ENCODE peak calls at places on chromosomes 1 and 21, in four cellular contexts. O is PC-3, D is MM.1S, X is T follicular helper cell. I is an unnamed sample.

GRCh38 chr1:67285780-67286488 is 21.7 kb upstream of the IL12RB2 start:
- DNase-seq in O (peak), D (no peak), X (no peak), I (no peak)

GRCh38 chr1:96722161-96722908 is 751 bp downstream of the PTBP2 start:
- DNase-seq in O (peak), D (peak), X (peak), I (no peak)

GRCh38 chr21:31218830-31219608 is 125.0 kb downstream of the TIAM1 start:
- DNase-seq in O (peak), D (no peak), X (no peak), I (no peak)

GRCh38 chr1:165306543-165307434 is 49.7 kb downstream of the LMX1A start:
- DNase-seq in O (no peak), D (no peak), X (no peak), I (no peak)

GRCh38 chr1:5610432-5610831 is 381.8 kb downstream of the NPHP4 start:
- DNase-seq in O (no peak), D (no peak), X (no peak), I (no peak)

GRCh38 chr21:15236111-15236510 is 171.3 kb upstream of the NRIP1 start:
- DNase-seq in O (no peak), D (no peak), X (no peak), I (no peak)

GRCh38 chr1:170471310-170471839 is 60.6 kb upstream of the GORAB start:
- DNase-seq in O (no peak), D (no peak), X (no peak), I (no peak)

GRCh38 chr1:23103001-23103879 is 65.4 kb downstream of the LUZP1 start:
- DNase-seq in O (peak), D (no peak), X (no peak), I (no peak)

GRCh38 chr1:183783896-183784637 is 20.9 kb upstream of the RGL1 start:
- DNase-seq in O (peak), D (no peak), X (no peak), I (no peak)

GRCh38 chr21:38241029-38241740 is 15.6 kb upstream of the KCNJ15 start:
- DNase-seq in O (no peak), D (no peak), X (no peak), I (no peak)

GRCh38 chr1:42941640-42942330 is 16.9 kb downstream of the SLC2A1 start:
- DNase-seq in O (peak), D (no peak), X (no peak), I (no peak)

GRCh38 chr1:166080965-166081870 is 85.6 kb downstream of the FAM78B start:
- DNase-seq in O (no peak), D (no peak), X (no peak), I (no peak)

GRCh38 chr21:34801519-34802132 is 132.8 kb downstream of the CLIC6 start:
- DNase-seq in O (peak), D (peak), X (no peak), I (no peak)

GRCh38 chr1:23555225-23555801 is 4.0 kb downstream of the ID3 start:
- DNase-seq in O (no peak), D (no peak), X (no peak), I (no peak)

GRCh38 chr1:157739229-157739901 is 37.6 kb downstream of the FCRL2 start:
- DNase-seq in O (no peak), D (no peak), X (no peak), I (no peak)

GRCh38 chr1:149915429-149916192 is 2.0 kb downstream of the SV2A start:
- DNase-seq in O (no peak), D (no peak), X (no peak), I (no peak)

GRCh38 chr1:151923422-151923821 is 14.1 kb upstream of the THEM4 start:
- DNase-seq in O (no peak), D (no peak), X (no peak), I (no peak)

GRCh38 chr1:162030741-162031280 is 7.1 kb upstream of the OLFML2B start:
- DNase-seq in O (peak), D (no peak), X (no peak), I (no peak)

GRCh38 chr1:67332653-67333529 is 25.2 kb downstream of the IL12RB2 start:
- DNase-seq in O (no peak), D (no peak), X (no peak), I (no peak)

GRCh38 chr21:40120944-40121575 is 253.8 kb downstream of the PCP4 start:
- DNase-seq in O (peak), D (peak), X (no peak), I (no peak)

GRCh38 chr1:86197206-86197855 is 40.8 kb upstream of the COL24A1 start:
- DNase-seq in O (no peak), D (no peak), X (no peak), I (no peak)

GRCh38 chr1:43206721-43207228 is 34.6 kb downstream of the CFAP57 start:
- DNase-seq in O (peak), D (no peak), X (no peak), I (no peak)

GRCh38 chr1:190168116-190168515 is 309.5 kb downstream of the BRINP3 start:
- DNase-seq in O (peak), D (no peak), X (no peak), I (no peak)

GRCh38 chr1:27855085-27855484 is 17.3 kb upstream of the THEMIS2 start:
- DNase-seq in O (no peak), D (no peak), X (no peak), I (no peak)

GRCh38 chr1:5370321-5370720 is 621.9 kb downstream of the NPHP4 start:
- DNase-seq in O (no peak), D (no peak), X (no peak), I (no peak)

GRCh38 chr21:46436586-46436985 is 22.1 kb upstream of the DIP2A start:
- DNase-seq in O (no peak), D (no peak), X (no peak), I (no peak)

GRCh38 chr1:45677751-45678245 is 8.5 kb downstream of the GPBP1L1 start:
- DNase-seq in O (no peak), D (no peak), X (no peak), I (no peak)

GRCh38 chr1:61436491-61437120 is 288.3 kb downstream of the TM2D1 start:
- DNase-seq in O (no peak), D (no peak), X (no peak), I (no peak)

GRCh38 chr1:9909222-9910046 is 635 bp downstream of the CTNNBIP1 start:
- DNase-seq in O (peak), D (peak), X (peak), I (peak)

GRCh38 chr1:26083246-26083645 is 15.8 kb upstream of the TRIM63 start:
- DNase-seq in O (peak), D (no peak), X (no peak), I (no peak)

GRCh38 chr1:175717610-175718195 is 25.7 kb downstream of the TNR start:
- DNase-seq in O (no peak), D (no peak), X (no peak), I (no peak)

GRCh38 chr1:25004355-25004754 is 74.3 kb upstream of the RUNX3 start:
- DNase-seq in O (no peak), D (no peak), X (no peak), I (no peak)

GRCh38 chr1:29197590-29197924 is 15.9 kb upstream of the SRSF4 start:
- DNase-seq in O (peak), D (peak), X (no peak), I (no peak)

GRCh38 chr1:214192825-214193643 is 87.9 kb upstream of the SMYD2 start:
- DNase-seq in O (no peak), D (no peak), X (no peak), I (no peak)

GRCh38 chr1:95650631-95651030 is 416.6 kb downstream of the RWDD3 start:
- DNase-seq in O (peak), D (no peak), X (no peak), I (no peak)

GRCh38 chr1:230711245-230711644 is 2.7 kb downstream of the AGT start:
- DNase-seq in O (no peak), D (no peak), X (no peak), I (no peak)

GRCh38 chr21:24823247-24823646 is 784.0 kb downstream of the MRPL39 start:
- DNase-seq in O (no peak), D (peak), X (no peak), I (no peak)